ENCODE peak calls at places on chromosomes 7 and 10, in six cellular contexts. Q is PC-9, R is BJ, T is heart left ventricle, A is NCI-H748 treated with DMSO at 0.1 percent for 48 hours, L is mesothelial cell of epicardium. O is an unnamed sample.

GRCh38 chr7:66668677-66669076 is 40.0 kb downstream of the KCTD7 start:
- DNase-seq in T (no peak), Q (no peak), A (no peak), L (no peak), R (no peak), O (no peak)

GRCh38 chr10:70892631-70893030 is 4.3 kb upstream of the PCBD1 start:
- DNase-seq in A (no peak), T (no peak), R (no peak), Q (no peak), L (no peak), O (no peak)

GRCh38 chr10:60944159-60944909 is at the start of gene RHOBTB1:
- DNase-seq in R (no peak), L (peak), A (peak), Q (peak), T (peak), O (no peak)

GRCh38 chr10:57898231-57898630 is 369.5 kb downstream of the IPMK start:
- DNase-seq in T (no peak), R (no peak), Q (peak), A (peak), L (no peak), O (no peak)

GRCh38 chr7:102152672-102153585 is 133.7 kb upstream of the SH2B2 start:
- DNase-seq in A (no peak), T (peak), Q (peak), R (no peak), L (no peak), O (peak)

GRCh38 chr7:80124870-80125269 is 9.8 kb upstream of the GNAI1 start:
- DNase-seq in T (no peak), L (no peak), Q (no peak), A (no peak), R (no peak), O (no peak)

GRCh38 chr7:125643302-125643701 is 713.7 kb upstream of the POT1 start:
- DNase-seq in T (no peak), L (no peak), Q (no peak), A (no peak), R (no peak), O (no peak)

GRCh38 chr10:98405422-98405821 is 9.6 kb downstream of the PYROXD2 start:
- DNase-seq in L (no peak), A (no peak), T (no peak), R (no peak), Q (no peak), O (no peak)

GRCh38 chr7:79504607-79505389 is 51.3 kb upstream of the MAGI2 start:
- DNase-seq in Q (no peak), L (no peak), T (no peak), R (no peak), A (no peak), O (peak)

GRCh38 chr10:77673515-77674140 is 36.0 kb upstream of the KCNMA1 start:
- DNase-seq in A (no peak), T (no peak), R (no peak), L (no peak), Q (no peak), O (no peak)

GRCh38 chr10:112744525-112744924 is 205.5 kb upstream of the TCF7L2 start:
- DNase-seq in Q (no peak), T (no peak), R (no peak), A (no peak), L (no peak), O (no peak)

GRCh38 chr7:50718876-50719275 is 63.8 kb downstream of the GRB10 start:
- DNase-seq in A (peak), R (no peak), T (no peak), Q (no peak), L (no peak), O (no peak)